ENCODE peak calls at places on chromosome 17, in four cellular contexts. S is GM23338, C is thoracic aorta, Z is AG04450. M is an unnamed sample.

GRCh38 chr17:15501788-15502187 is 34.4 kb upstream of the CDRT4 start:
- DNase-seq in S (no peak), C (no peak), Z (no peak), M (peak)

GRCh38 chr17:17206149-17206912 is at the start of gene PLD6:
- DNase-seq in S (no peak), C (no peak), Z (no peak), M (peak)

GRCh38 chr17:59754547-59754946 is 47.1 kb downstream of the VMP1 start:
- DNase-seq in S (no peak), C (no peak), Z (peak), M (no peak)

GRCh38 chr17:17001874-17002520 is 30.1 kb upstream of the TNFRSF13B start:
- DNase-seq in S (peak), C (peak), Z (peak), M (peak)

GRCh38 chr17:16911141-16911937 is 60.6 kb downstream of the TNFRSF13B start:
- DNase-seq in S (no peak), C (no peak), Z (no peak), M (no peak)

GRCh38 chr17:16491131-16491702 is 776 bp downstream of the LRRC75A start:
- DNase-seq in S (peak), C (no peak), Z (no peak), M (no peak)

GRCh38 chr17:3536736-3537135 is 20.9 kb downstream of the TRPV3 start:
- DNase-seq in S (no peak), C (no peak), Z (no peak), M (no peak)

GRCh38 chr17:76881966-76882365 is 13.8 kb downstream of the MGAT5B start:
- DNase-seq in S (no peak), C (no peak), Z (no peak), M (no peak)

GRCh38 chr17:65174974-65175373 is 37.8 kb downstream of the RGS9 start:
- DNase-seq in S (no peak), C (no peak), Z (no peak), M (no peak)

GRCh38 chr17:39979865-39980401 is 674 bp upstream of the PSMD3 start:
- DNase-seq in S (peak), C (no peak), Z (no peak), M (no peak)

GRCh38 chr17:58344791-58345157 is 7.2 kb downstream of the SUPT4H1 start:
- DNase-seq in S (no peak), C (no peak), Z (no peak), M (no peak)

GRCh38 chr17:1011138-1011537 is 14.2 kb downstream of the TIMM22 start:
- DNase-seq in S (no peak), C (no peak), Z (no peak), M (no peak)

GRCh38 chr17:41723801-41724475 is 10.5 kb downstream of the HAP1 start:
- DNase-seq in S (no peak), C (no peak), Z (no peak), M (no peak)

GRCh38 chr17:1074886-1075665 is 78.1 kb downstream of the TIMM22 start:
- DNase-seq in S (no peak), C (no peak), Z (no peak), M (no peak)

GRCh38 chr17:63911657-63912100 is 621 bp upstream of the CSHL1 start:
- DNase-seq in S (peak), C (no peak), Z (no peak), M (no peak)

GRCh38 chr17:3535253-3535995 is 22.2 kb downstream of the TRPV3 start:
- DNase-seq in S (peak), C (no peak), Z (no peak), M (peak)

GRCh38 chr17:70961341-70961740 is 792.0 kb downstream of the KCNJ2 start:
- DNase-seq in S (no peak), C (no peak), Z (peak), M (no peak)

GRCh38 chr17:36592316-36592710 is 634 bp downstream of the DHRS11 start:
- DNase-seq in S (peak), C (no peak), Z (no peak), M (no peak)
- H3K27ac ChIP-seq in S (peak), C (no peak), Z (no peak), M (peak)

DNA sequence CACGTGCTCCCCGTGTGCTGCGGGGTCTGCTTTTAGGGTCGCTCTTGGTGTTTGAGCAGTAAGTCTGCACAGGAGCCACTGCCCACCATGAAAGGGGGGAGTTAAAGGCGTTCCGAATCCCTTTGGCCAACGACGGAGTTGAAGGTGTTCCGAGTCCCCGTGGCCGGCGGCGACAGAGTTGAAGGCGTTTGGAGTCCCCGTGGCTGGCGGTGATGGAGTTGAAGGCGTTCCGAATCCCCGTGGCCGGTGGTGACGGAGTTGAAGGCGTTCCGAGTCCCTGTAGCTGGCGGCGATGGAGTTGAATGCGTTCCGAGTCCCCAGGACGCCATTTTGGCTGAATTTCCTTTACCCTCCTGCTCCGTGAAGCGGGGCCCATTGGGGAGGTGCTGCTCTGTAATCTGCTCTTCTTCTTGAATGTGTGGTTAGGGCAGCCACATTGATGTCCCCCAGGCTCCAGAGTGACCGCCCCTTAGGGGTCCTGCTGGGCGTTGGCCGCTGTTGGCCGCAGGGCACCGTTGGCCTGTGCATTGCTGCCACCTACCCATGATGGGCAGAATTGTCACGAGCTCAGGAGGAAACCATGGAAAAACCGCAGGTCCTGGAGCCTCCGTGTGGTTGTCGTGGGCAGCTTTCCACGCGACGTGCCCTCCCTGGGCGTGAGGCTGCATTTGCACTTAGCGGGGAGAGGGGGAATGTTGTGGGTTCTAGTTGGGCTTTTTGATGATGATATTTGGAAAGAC is 73.7 kb upstream of the ZNF750 start:
- DNase-seq in S (no peak), C (no peak), Z (no peak), M (no peak)
- H3K27ac ChIP-seq in S (no peak), C (no peak), Z (no peak), M (peak)

GRCh38 chr17:78494189-78494960 is 82.8 kb downstream of the DNAH17 start:
- DNase-seq in S (no peak), C (no peak), Z (no peak), M (no peak)

GRCh38 chr17:78496311-78496710 is 80.9 kb downstream of the DNAH17 start:
- DNase-seq in S (no peak), C (no peak), Z (no peak), M (no peak)

GRCh38 chr17:78494961-78495330 is 82.2 kb downstream of the DNAH17 start:
- DNase-seq in S (no peak), C (no peak), Z (no peak), M (no peak)

GRCh38 chr17:78497115-78497540 is 80.1 kb downstream of the DNAH17 start:
- DNase-seq in S (peak), C (no peak), Z (peak), M (peak)

DNA sequence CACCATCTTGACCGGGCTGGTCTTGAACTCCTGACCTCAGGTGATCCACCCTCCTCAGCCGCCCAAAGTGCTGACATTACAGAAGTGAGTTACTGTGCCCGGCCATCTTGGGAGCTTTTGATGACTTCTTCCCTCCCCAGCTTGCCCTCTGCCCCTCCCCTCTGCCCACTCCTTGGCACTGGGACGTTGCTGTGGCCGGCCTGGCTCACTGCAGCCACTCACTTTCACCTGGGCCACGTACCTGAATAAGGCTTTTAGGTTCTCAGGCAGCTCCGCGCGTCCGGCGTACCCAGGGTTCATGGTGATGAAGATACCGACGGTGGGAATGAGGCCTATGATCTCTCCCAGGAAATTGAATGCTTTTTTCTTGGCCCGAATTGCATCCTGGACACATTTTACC is 81.6 kb downstream of the DNAH17 start:
- DNase-seq in S (no peak), C (no peak), Z (no peak), M (no peak)
- H3K27ac ChIP-seq in S (no peak), C (no peak), Z (no peak), M (no peak)

GRCh38 chr17:81222906-81223757 is at the start of gene CEP131:
- DNase-seq in S (peak), C (peak), Z (peak), M (peak)
- H3K27ac ChIP-seq in S (peak), C (peak), Z (peak), M (peak)

GRCh38 chr17:8426802-8427201 is 8.9 kb upstream of the NDEL1 start:
- DNase-seq in S (peak), C (no peak), Z (no peak), M (no peak)
- H3K27ac ChIP-seq in S (no peak), C (no peak), Z (no peak), M (no peak)

GRCh38 chr17:50144845-50145531 is 5.5 kb downstream of the PPP1R9B start:
- DNase-seq in S (no peak), C (no peak), Z (no peak), M (peak)

GRCh38 chr17:50146927-50147640 is 3.4 kb downstream of the PPP1R9B start:
- DNase-seq in S (no peak), C (no peak), Z (no peak), M (no peak)

GRCh38 chr17:50145532-50146229 is 4.8 kb downstream of the PPP1R9B start:
- DNase-seq in S (no peak), C (no peak), Z (no peak), M (no peak)

GRCh38 chr17:50147841-50148225 is 2.6 kb downstream of the PPP1R9B start:
- DNase-seq in S (no peak), C (no peak), Z (no peak), M (no peak)

DNA sequence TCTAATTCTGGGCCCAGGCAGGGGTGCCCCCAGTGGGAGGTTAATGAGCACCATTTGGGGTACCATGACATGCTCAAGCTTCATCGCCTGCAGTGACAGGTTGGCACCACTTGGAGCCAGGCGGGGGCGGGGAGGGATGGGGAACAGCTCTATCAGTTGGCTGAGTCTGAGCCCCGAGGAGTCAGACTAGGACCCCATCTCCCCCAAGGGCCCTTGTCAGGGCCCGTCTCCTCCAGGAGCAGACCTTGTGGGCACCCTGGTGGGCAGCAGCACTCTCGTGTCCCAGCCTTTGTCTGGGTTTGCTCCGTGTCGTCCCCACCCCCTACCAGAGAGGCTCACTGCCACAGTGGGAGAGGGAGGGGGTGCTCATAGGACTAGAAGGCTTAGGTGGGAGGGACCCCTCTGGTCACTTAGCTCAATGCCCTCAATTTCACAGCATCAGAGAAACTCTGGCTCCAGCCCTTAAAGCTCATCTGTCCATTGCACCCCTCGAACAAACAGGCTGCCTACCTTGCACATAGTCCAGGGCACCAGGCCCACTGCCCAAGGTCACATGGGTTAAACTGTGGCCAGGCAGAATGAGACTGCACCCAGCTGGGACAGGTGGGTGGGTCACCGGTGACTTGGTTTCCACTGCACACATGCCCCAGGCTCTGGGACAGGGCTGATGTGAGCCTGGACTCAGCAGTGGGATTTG is 4.1 kb downstream of the PPP1R9B start:
- DNase-seq in S (no peak), C (no peak), Z (no peak), M (no peak)
- H3K27ac ChIP-seq in S (no peak), C (peak), Z (no peak), M (peak)

GRCh38 chr17:27244481-27245223 is 49.3 kb upstream of the WSB1 start:
- DNase-seq in S (peak), C (peak), Z (peak), M (peak)
- H3K27ac ChIP-seq in S (no peak), C (peak), Z (peak), M (peak)

GRCh38 chr17:55160501-55160900 is 104.3 kb upstream of the HLF start:
- DNase-seq in S (no peak), C (no peak), Z (no peak), M (no peak)

GRCh38 chr17:55162556-55162946 is 102.2 kb upstream of the HLF start:
- DNase-seq in S (no peak), C (no peak), Z (no peak), M (no peak)

GRCh38 chr17:55159251-55159650 is 105.5 kb upstream of the HLF start:
- DNase-seq in S (no peak), C (no peak), Z (no peak), M (no peak)

GRCh38 chr17:55163408-55163807 is 101.4 kb upstream of the HLF start:
- DNase-seq in S (no peak), C (no peak), Z (no peak), M (no peak)

DNA sequence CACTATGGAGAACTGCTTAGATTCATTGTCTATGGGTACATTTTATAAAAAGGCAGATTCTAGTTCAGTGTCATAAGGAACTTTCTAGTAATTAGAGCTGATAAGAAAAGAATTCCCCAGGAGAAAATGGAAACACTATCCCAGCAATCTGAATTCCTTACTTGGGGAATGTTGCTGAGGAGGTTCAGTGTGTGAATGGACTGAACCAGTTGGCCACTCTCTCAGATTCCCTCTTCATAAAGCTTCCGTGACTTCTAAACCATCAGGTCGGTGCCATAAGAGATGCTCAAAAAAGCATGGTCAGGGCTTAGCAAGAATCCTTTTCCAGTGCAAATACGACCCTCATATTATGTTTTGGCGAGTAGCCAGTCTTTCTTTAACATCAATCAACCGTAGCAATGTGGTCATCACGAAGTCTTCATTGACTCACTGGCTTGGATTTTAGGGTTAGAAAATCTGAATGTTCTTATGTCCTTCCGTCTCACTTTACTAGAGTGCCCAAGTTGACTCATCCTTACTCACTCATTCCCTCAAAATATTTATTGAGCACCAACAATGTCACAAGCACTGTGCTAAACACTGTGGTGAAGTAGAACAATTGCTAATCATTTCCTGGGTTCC is 102.7 kb upstream of the HLF start:
- DNase-seq in S (no peak), C (no peak), Z (peak), M (no peak)
- H3K27ac ChIP-seq in S (no peak), C (no peak), Z (no peak), M (no peak)

M was measured in gastrocnemius medialis.